ENCODE peak calls at places on chromosome 2, in five cellular contexts. Q is HS-27A, W is tibial artery, C is NCI-H526 treated with DMSO at 0.1 percent for 48 hours, J is COLO829. R is an unnamed sample.

GRCh38 chr2:19158211-19158610 is 200.2 kb downstream of the OSR1 start:
- DNase-seq in W (no peak), J (no peak), C (no peak), Q (no peak), R (no peak)

GRCh38 chr2:26412091-26412673 is 10.5 kb downstream of the DRC1 start:
- DNase-seq in C (no peak), J (no peak), W (no peak), Q (no peak), R (no peak)

GRCh38 chr2:241868661-241869081 is 858 bp upstream of the RTP5 start:
- DNase-seq in W (no peak), J (no peak), Q (no peak), C (no peak), R (no peak)

GRCh38 chr2:105868060-105868459 is 123.3 kb downstream of the NCK2 start:
- DNase-seq in C (no peak), W (no peak), Q (no peak), J (no peak), R (no peak)

GRCh38 chr2:236168110-236169067 is at the start of gene GBX2:
- DNase-seq in C (peak), Q (no peak), J (peak), W (no peak), R (peak)

GRCh38 chr2:236161531-236161930 is 6.7 kb downstream of the GBX2 start:
- DNase-seq in J (no peak), Q (no peak), C (peak), W (no peak), R (no peak)

GRCh38 chr2:43452318-43452731 is 143.5 kb downstream of the THADA start:
- DNase-seq in J (no peak), C (no peak), W (no peak), Q (no peak), R (no peak)

GRCh38 chr2:25377822-25378421 is 36.2 kb upstream of the DNMT3A start:
- DNase-seq in J (no peak), W (peak), C (no peak), Q (no peak), R (no peak)

GRCh38 chr2:9347411-9347853 is 75.9 kb downstream of the ITGB1BP1 start:
- DNase-seq in Q (no peak), C (no peak), J (no peak), W (peak), R (no peak)

GRCh38 chr2:233193738-233194137 is 57.7 kb upstream of the ATG16L1 start:
- DNase-seq in Q (no peak), C (no peak), J (no peak), W (no peak), R (no peak)

GRCh38 chr2:85477884-85478283 is 59.4 kb downstream of the SH2D6 start:
- DNase-seq in Q (no peak), C (no peak), J (no peak), W (no peak), R (no peak)

GRCh38 chr2:43276962-43277383 is 50.6 kb upstream of the ZFP36L2 start:
- DNase-seq in C (no peak), W (peak), Q (no peak), J (no peak), R (no peak)

GRCh38 chr2:1991706-1992245 is 247.5 kb upstream of the PXDN start:
- DNase-seq in C (no peak), W (no peak), J (no peak), Q (no peak), R (no peak)

GRCh38 chr2:72555943-72556342 is 269.9 kb downstream of the EXOC6B start:
- DNase-seq in W (no peak), Q (no peak), C (no peak), J (no peak), R (no peak)

GRCh38 chr2:110806053-110806452 is 73.7 kb downstream of the ACOXL start:
- DNase-seq in C (no peak), Q (no peak), W (no peak), J (no peak), R (no peak)

GRCh38 chr2:15579641-15580040 is 12.0 kb upstream of the DDX1 start:
- DNase-seq in W (no peak), Q (no peak), C (peak), J (no peak), R (no peak)

GRCh38 chr2:183665403-183665802 is 541.2 kb downstream of the NUP35 start:
- DNase-seq in C (no peak), J (no peak), W (no peak), Q (no peak), R (no peak)

GRCh38 chr2:218859994-218860831 is 608 bp downstream of the WNT6 start:
- DNase-seq in J (no peak), Q (no peak), W (peak), C (no peak), R (no peak)

GRCh38 chr2:106541333-106541732 is 54.2 kb downstream of the CD8B2 start:
- DNase-seq in C (no peak), W (no peak), J (no peak), Q (no peak), R (no peak)

GRCh38 chr2:30710016-30710415 is 97.2 kb downstream of the CAPN13 start:
- DNase-seq in W (peak), J (no peak), C (no peak), Q (no peak), R (no peak)

GRCh38 chr2:220948579-220948978 is 623.5 kb downstream of the EPHA4 start:
- DNase-seq in J (no peak), W (no peak), C (no peak), Q (no peak), R (no peak)

GRCh38 chr2:205806126-205806905 is 124.0 kb downstream of the NRP2 start:
- DNase-seq in W (no peak), C (no peak), J (no peak), Q (no peak), R (peak)

GRCh38 chr2:222864296-222864695 is 3.5 kb downstream of the ACSL3 start:
- DNase-seq in Q (no peak), J (no peak), C (no peak), W (no peak), R (peak)

GRCh38 chr2:75654012-75654411 is 7.4 kb downstream of the MRPL19 start:
- DNase-seq in Q (no peak), C (no peak), J (no peak), W (no peak), R (no peak)

GRCh38 chr2:216222650-216223352 is 113.7 kb downstream of the XRCC5 start:
- DNase-seq in W (no peak), J (no peak), C (no peak), Q (no peak), R (no peak)

GRCh38 chr2:10217499-10217861 is 85.2 kb upstream of the HPCAL1 start:
- DNase-seq in Q (no peak), C (no peak), J (no peak), W (no peak), R (no peak)

GRCh38 chr2:207107551-207107950 is 58.2 kb downstream of the KLF7 start:
- DNase-seq in J (no peak), C (no peak), W (no peak), Q (no peak), R (no peak)

GRCh38 chr2:6921321-6921922 is 4.2 kb downstream of the RNF144A start:
- DNase-seq in J (no peak), W (no peak), Q (no peak), C (no peak), R (no peak)

GRCh38 chr2:30105556-30105955 is 41.3 kb upstream of the YPEL5 start:
- DNase-seq in Q (no peak), C (no peak), J (no peak), W (no peak), R (no peak)

GRCh38 chr2:42132966-42133641 is 36.0 kb upstream of the EML4 start:
- DNase-seq in Q (peak), J (no peak), C (peak), W (peak), R (peak)

GRCh38 chr2:122070241-122070731 is 314.8 kb downstream of the TSN start:
- DNase-seq in J (no peak), C (no peak), Q (peak), W (no peak), R (no peak)

GRCh38 chr2:240390091-240391073 is 45.1 kb upstream of the GPC1 start:
- DNase-seq in J (no peak), C (no peak), W (peak), Q (no peak), R (no peak)

GRCh38 chr2:144364988-144365738 is 154.8 kb downstream of the ZEB2 start:
- DNase-seq in C (no peak), W (no peak), J (peak), Q (no peak), R (no peak)

GRCh38 chr2:38074047-38074774 is 1.7 kb downstream of the CYP1B1 start:
- DNase-seq in Q (no peak), C (no peak), J (no peak), W (no peak), R (no peak)

GRCh38 chr2:98175811-98176210 is 88.8 kb downstream of the VWA3B start:
- DNase-seq in W (no peak), J (no peak), Q (no peak), C (peak), R (peak)

GRCh38 chr2:176364578-176364977 is 95.3 kb downstream of the MTX2 start:
- DNase-seq in C (no peak), Q (no peak), J (no peak), W (no peak), R (no peak)

GRCh38 chr2:9975805-9976447 is 24.4 kb downstream of the GRHL1 start:
- DNase-seq in W (no peak), C (no peak), Q (peak), J (peak), R (peak)

GRCh38 chr2:210617732-210618330 is 61.4 kb downstream of the CPS1 start:
- DNase-seq in C (peak), W (no peak), J (peak), Q (peak), R (peak)

GRCh38 chr2:162029287-162029901 is 44.6 kb downstream of the DPP4 start:
- DNase-seq in J (peak), Q (peak), C (no peak), W (no peak), R (no peak)

R was measured in hepatocyte.